ENCODE peak calls at places on chromosomes 3 and 15, in four cellular contexts. S is lung, X is Caco-2, Q is left ventricle myocardium inferior. F is an unnamed sample.

GRCh38 chr15:80286055-80286454 is 34.0 kb upstream of the CTXND1 start:
- DNase-seq in S (no peak), X (no peak), Q (no peak), F (no peak)

GRCh38 chr3:178602864-178603263 is 66.6 kb downstream of the KCNMB2 start:
- DNase-seq in S (no peak), X (no peak), Q (no peak), F (no peak)

GRCh38 chr3:49535971-49536874 is 18.1 kb upstream of the BSN start:
- DNase-seq in S (no peak), X (no peak), Q (no peak), F (peak; percentile 70)

GRCh38 chr3:155553800-155554199 is 191.1 kb downstream of the PLCH1 start:
- DNase-seq in S (no peak), X (no peak), Q (no peak), F (no peak)

GRCh38 chr3:152508705-152509104 is 240.0 kb downstream of the MBNL1 start:
- DNase-seq in S (no peak), X (peak; percentile 24), Q (no peak), F (no peak)

GRCh38 chr3:52809149-52809548 is 14.6 kb downstream of the ITIH3 start:
- DNase-seq in S (no peak), X (no peak), Q (no peak), F (no peak)

GRCh38 chr15:92118162-92118935 is 264.8 kb downstream of the SLCO3A1 start:
- DNase-seq in S (no peak), X (no peak), Q (no peak), F (no peak)

GRCh38 chr3:159216295-159216694 is 414.4 kb downstream of the MFSD1 start:
- DNase-seq in S (no peak), X (no peak), Q (no peak), F (no peak)

GRCh38 chr3:154074966-154075365 is 46.2 kb upstream of the ARHGEF26 start:
- DNase-seq in S (no peak), X (no peak), Q (no peak), F (no peak)

GRCh38 chr3:133444071-133444774 is 44.4 kb downstream of the BFSP2 start:
- DNase-seq in S (no peak), X (no peak), Q (no peak), F (no peak)

GRCh38 chr3:194952882-194953281 is 267.2 kb downstream of the FAM43A start:
- DNase-seq in S (no peak), X (peak; percentile 47), Q (no peak), F (no peak)

GRCh38 chr3:101913173-101913572 is 63.9 kb downstream of the NFKBIZ start:
- DNase-seq in S (no peak), X (no peak), Q (no peak), F (no peak)

GRCh38 chr3:186826316-186826977 is 16.1 kb upstream of the ADIPOQ start:
- DNase-seq in S (no peak), X (peak; percentile 17), Q (no peak), F (no peak)

GRCh38 chr15:28895566-28895965 is 9.8 kb downstream of the APBA2 start:
- DNase-seq in S (no peak), X (no peak), Q (no peak), F (no peak)

GRCh38 chr15:78840661-78841060 is 29.4 kb upstream of the ADAMTS7 start:
- DNase-seq in S (no peak), X (no peak), Q (no peak), F (no peak)

GRCh38 chr3:23874359-23875120 is 42.2 kb downstream of the NKIRAS1 start:
- DNase-seq in S (no peak), X (no peak), Q (no peak), F (no peak)

GRCh38 chr15:45551691-45552090 is 29.1 kb upstream of the SLC30A4 start:
- DNase-seq in S (no peak), X (no peak), Q (no peak), F (no peak)

GRCh38 chr15:74203914-74204431 is 1.4 kb upstream of the STRA6 start:
- DNase-seq in S (no peak), X (no peak), Q (peak; percentile 25), F (no peak)

GRCh38 chr3:120487079-120487693 is 36.4 kb upstream of the FSTL1 start:
- DNase-seq in S (no peak), X (no peak), Q (peak; percentile 23), F (peak; percentile 24)

GRCh38 chr3:73611176-73611575 is 13.6 kb downstream of the PDZRN3 start:
- DNase-seq in S (no peak), X (no peak), Q (no peak), F (no peak)

GRCh38 chr3:140695361-140696061 is 17.6 kb downstream of the TRIM42 start:
- DNase-seq in S (no peak), X (no peak), Q (no peak), F (no peak)

GRCh38 chr15:100199711-100200286 is 142.0 kb downstream of the ADAMTS17 start:
- DNase-seq in S (no peak), X (no peak), Q (no peak), F (no peak)

GRCh38 chr3:20185364-20185732 is 658 bp downstream of the SGO1 start:
- DNase-seq in S (no peak), X (peak; percentile 15), Q (no peak), F (no peak)

GRCh38 chr3:173395073-173395411 is 2.5 kb upstream of the NLGN1 start:
- DNase-seq in S (no peak), X (no peak), Q (peak; percentile 19), F (no peak)

GRCh38 chr3:127762077-127762786 is 60.1 kb downstream of the MGLL start:
- DNase-seq in S (peak; percentile 74), X (no peak), Q (peak; percentile 47), F (no peak)

GRCh38 chr15:51100785-51101489 is 6.2 kb upstream of the TNFAIP8L3 start:
- DNase-seq in S (no peak), X (no peak), Q (no peak), F (no peak)

GRCh38 chr3:37953995-37954394 is 36.6 kb upstream of the VILL start:
- DNase-seq in S (no peak), X (no peak), Q (no peak), F (no peak)

GRCh38 chr3:50139308-50139707 is 15.8 kb upstream of the SEMA3F start:
- DNase-seq in S (no peak), X (no peak), Q (no peak), F (no peak)

GRCh38 chr3:156694536-156694935 is 20.1 kb downstream of the TIPARP start:
- DNase-seq in S (no peak), X (no peak), Q (no peak), F (no peak)

GRCh38 chr3:119598410-119599098 is 869 bp downstream of the PLA1A start:
- DNase-seq in S (no peak), X (no peak), Q (no peak), F (no peak)

GRCh38 chr3:111579495-111579894 is 15.7 kb downstream of the ZBED2 start:
- DNase-seq in S (no peak), X (no peak), Q (no peak), F (no peak)

GRCh38 chr3:31410411-31410810 is 122.3 kb upstream of the STT3B start:
- DNase-seq in S (no peak), X (no peak), Q (no peak), F (no peak)

GRCh38 chr15:99249270-99249817 is at the start of gene TTC23:
- DNase-seq in S (peak; percentile 31), X (peak; percentile 51), Q (no peak), F (no peak)

GRCh38 chr15:65396283-65396964 is 18.6 kb upstream of the IGDCC3 start:
- DNase-seq in S (no peak), X (no peak), Q (no peak), F (peak; percentile 22)

GRCh38 chr3:47512416-47513124 is 942 bp downstream of the ELP6 start:
- DNase-seq in S (no peak), X (peak; percentile 32), Q (no peak), F (peak; percentile 58)

GRCh38 chr3:152071924-152072323 is 196.8 kb upstream of the MBNL1 start:
- DNase-seq in S (no peak), X (peak; percentile 14), Q (no peak), F (no peak)

GRCh38 chr3:36944641-36945270 is at the start of gene TRANK1:
- DNase-seq in S (peak; percentile 82), X (peak; percentile 50), Q (peak; percentile 63), F (peak; percentile 78)

GRCh38 chr15:69666441-69666882 is 213.8 kb downstream of the RPLP1 start:
- DNase-seq in S (no peak), X (no peak), Q (peak; percentile 25), F (no peak)

GRCh38 chr3:44963571-44964325 is 12.2 kb downstream of the ZDHHC3 start:
- DNase-seq in S (no peak), X (no peak), Q (no peak), F (no peak)
- H3K4me1 ChIP-seq in S (peaks cover 15% of the 10 kb centered on the region), X (peaks cover 9% of the 10 kb centered on the region), Q (peaks cover 83% of the 10 kb centered on the region), F (peaks cover 3% of the 10 kb centered on the region)

DNA sequence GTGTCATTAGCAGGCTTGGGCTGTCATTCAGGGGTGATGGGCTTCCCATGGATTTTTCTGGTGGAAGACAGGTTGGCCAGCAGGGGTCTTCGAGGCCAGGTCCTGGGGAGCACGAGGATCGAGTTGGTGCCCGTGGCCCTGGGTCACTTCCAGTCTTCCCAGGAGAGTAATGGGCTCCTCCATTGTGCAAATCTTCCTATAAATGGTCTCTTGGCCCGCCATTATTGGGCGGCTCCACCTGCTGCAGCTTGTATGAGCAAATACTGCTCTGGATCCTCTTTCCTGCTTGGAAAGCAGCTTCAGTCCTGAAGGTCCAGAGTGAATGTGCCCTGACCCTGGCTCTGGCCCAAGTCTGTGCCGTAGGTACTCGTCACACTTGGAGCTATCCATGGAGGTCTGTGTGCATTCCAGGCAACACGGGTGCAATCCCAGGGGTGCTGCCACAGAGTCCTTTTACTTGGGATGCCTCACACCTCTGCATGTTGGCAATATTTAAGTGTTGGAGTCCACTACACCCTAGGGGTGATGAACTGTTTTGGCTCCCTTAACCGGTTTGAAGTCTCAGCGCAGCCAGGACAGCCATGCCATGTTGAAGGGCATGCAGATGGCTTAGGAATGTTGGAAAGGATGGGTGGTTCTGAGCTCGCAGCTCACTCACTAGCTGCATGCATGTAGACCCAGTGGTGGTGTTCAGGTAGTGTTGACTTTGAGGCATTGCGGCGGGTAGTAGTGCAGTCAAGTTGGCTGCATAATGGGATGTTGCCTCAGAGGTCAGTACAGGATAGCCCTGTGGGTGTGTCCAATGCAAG is 97.6 kb downstream of the SNRPN start:
- DNase-seq in S (peak; percentile 22), X (no peak), Q (no peak), F (no peak)
- H3K9me3 ChIP-seq in S (peaks cover 83% of the 10 kb centered on the region), X (peaks cover 80% of the 10 kb centered on the region), Q (peaks cover 99% of the 10 kb centered on the region), F (peaks cover 77% of the 10 kb centered on the region)

GRCh38 chr15:77413687-77414349 is 6.1 kb downstream of the PEAK1 start:
- DNase-seq in S (no peak), X (no peak), Q (no peak), F (no peak)
- H3K4me1 ChIP-seq in S (peaks cover 41% of the 10 kb centered on the region), X (peaks cover 19% of the 10 kb centered on the region), Q (peaks cover 93% of the 10 kb centered on the region), F (peaks cover 51% of the 10 kb centered on the region)

DNA sequence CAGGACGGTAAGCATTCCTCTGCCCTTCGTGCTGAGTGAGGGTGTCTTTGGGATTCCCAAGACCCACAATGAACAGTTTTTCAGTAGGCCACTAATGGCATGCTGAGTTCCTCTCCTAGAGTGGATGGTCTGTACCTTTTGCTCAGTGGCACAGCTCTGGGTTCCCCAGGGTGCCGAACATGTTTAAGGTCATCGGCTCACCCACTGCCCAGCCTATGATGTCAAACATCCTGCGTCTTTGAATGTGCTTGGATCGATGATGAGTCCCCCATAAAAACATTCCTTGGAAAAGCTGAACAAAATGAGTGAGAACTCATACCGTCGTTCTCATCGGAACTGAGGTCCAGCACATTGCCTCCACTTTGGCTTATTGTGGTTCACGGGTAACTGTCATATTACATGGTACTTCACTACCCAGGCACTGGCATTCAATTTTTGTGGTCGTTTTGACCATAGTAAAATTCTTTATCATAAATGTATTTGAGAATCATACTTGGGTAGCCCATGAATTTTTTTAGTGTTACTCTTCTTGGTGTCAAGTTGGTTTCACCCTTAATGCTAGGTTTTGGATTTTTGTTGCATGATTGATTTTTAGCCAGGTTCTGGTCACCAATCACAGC is 118.2 kb downstream of the SNRPN start:
- DNase-seq in S (no peak), X (no peak), Q (no peak), F (no peak)
- H3K9me3 ChIP-seq in S (peaks cover 96% of the 10 kb centered on the region), X (peaks cover 78% of the 10 kb centered on the region), Q (peaks cover 100% of the 10 kb centered on the region), F (peaks cover 99% of the 10 kb centered on the region)